ENCODE peak calls at places on chromosome 13, in four cellular contexts. One of them, this sample, is unnamed.

GRCh38 chr13:106530209-106530906 is 5.1 kb downstream of the EFNB2 start:
- DNase-seq in activated T-cell treated with anti-CD3 and anti-CD28 coated beads for 1 hour: no peak
- DNase-seq in HAP-1: peak; percentile 40
- DNase-seq in amygdala: no peak
- DNase-seq in this sample: no peak

GRCh38 chr13:81116461-81117282 is 775.7 kb upstream of the SPRY2 start:
- DNase-seq in activated T-cell treated with anti-CD3 and anti-CD28 coated beads for 1 hour: no peak
- DNase-seq in HAP-1: no peak
- DNase-seq in amygdala: no peak
- DNase-seq in this sample: no peak

GRCh38 chr13:44555207-44555606 is 20.9 kb downstream of the TSC22D1 start:
- DNase-seq in activated T-cell treated with anti-CD3 and anti-CD28 coated beads for 1 hour: no peak
- DNase-seq in HAP-1: no peak
- DNase-seq in amygdala: no peak
- DNase-seq in this sample: no peak

GRCh38 chr13:91381371-91381770 is 17.1 kb upstream of the GPC5 start:
- DNase-seq in activated T-cell treated with anti-CD3 and anti-CD28 coated beads for 1 hour: no peak
- DNase-seq in HAP-1: no peak
- DNase-seq in amygdala: no peak
- DNase-seq in this sample: no peak

GRCh38 chr13:39876258-39876657 is 220.8 kb downstream of the COG6 start:
- DNase-seq in activated T-cell treated with anti-CD3 and anti-CD28 coated beads for 1 hour: no peak
- DNase-seq in HAP-1: no peak
- DNase-seq in amygdala: no peak
- DNase-seq in this sample: no peak

GRCh38 chr13:25213716-25214115 is 41.6 kb upstream of the AMER2 start:
- DNase-seq in activated T-cell treated with anti-CD3 and anti-CD28 coated beads for 1 hour: no peak
- DNase-seq in HAP-1: no peak
- DNase-seq in amygdala: no peak
- DNase-seq in this sample: no peak

GRCh38 chr13:75547917-75548316 is 1.7 kb upstream of the UCHL3 start:
- DNase-seq in activated T-cell treated with anti-CD3 and anti-CD28 coated beads for 1 hour: no peak
- DNase-seq in HAP-1: no peak
- DNase-seq in amygdala: no peak
- DNase-seq in this sample: peak; percentile 9

GRCh38 chr13:100721885-100722512 is 47.4 kb upstream of the TMTC4 start:
- DNase-seq in activated T-cell treated with anti-CD3 and anti-CD28 coated beads for 1 hour: peak; percentile 46
- DNase-seq in HAP-1: peak; percentile 82
- DNase-seq in amygdala: no peak
- DNase-seq in this sample: no peak